ENCODE peak calls at places on chromosomes 12 and 14, in four cellular contexts. A is KG1, V is mammary epithelial cell, M is progenitor cell of endocrine pancreas. K is an unnamed sample.

GRCh38 chr14:34113051-34113511 is 162.2 kb upstream of the EGLN3 start:
- DNase-seq in A (no peak), V (peak), M (no peak), K (no peak)

GRCh38 chr12:100229876-100230275 is 29.3 kb downstream of the ACTR6 start:
- DNase-seq in A (no peak), V (peak), M (no peak), K (no peak)

GRCh38 chr12:52295663-52296062 is 4.3 kb upstream of the KRT81 start:
- DNase-seq in A (no peak), V (peak), M (no peak), K (no peak)

GRCh38 chr14:63432228-63432627 is 110.9 kb downstream of the PPP2R5E start:
- DNase-seq in A (no peak), V (no peak), M (no peak), K (no peak)

GRCh38 chr12:84842406-84843013 is 70.1 kb downstream of the SLC6A15 start:
- DNase-seq in A (no peak), V (peak), M (no peak), K (no peak)

GRCh38 chr12:89183985-89184435 is 168.3 kb downstream of the DUSP6 start:
- DNase-seq in A (no peak), V (peak), M (no peak), K (peak)

GRCh38 chr12:16076970-16077527 is 165.9 kb downstream of the DERA start:
- DNase-seq in A (no peak), V (no peak), M (no peak), K (no peak)

GRCh38 chr14:37139710-37140109 is 32.7 kb downstream of the SLC25A21 start:
- DNase-seq in A (no peak), V (peak), M (no peak), K (no peak)

K was measured in sciatic nerve.